ENCODE peak calls at places on chromosomes 7 and 10, in four cellular contexts. D is HepG2, N is HCT116, L is K562. U is an unnamed sample.

GRCh38 chr10:120571256-120571655 is 114.2 kb downstream of the PLPP4 start:
- DNase-seq in D (no peak), N (no peak), L (no peak), U (no peak)

GRCh38 chr10:15744217-15744865 is 24.6 kb upstream of the ITGA8 start:
- DNase-seq in D (peak), N (peak), L (peak), U (peak)

GRCh38 chr7:22604246-22604645 is 104.3 kb upstream of the STEAP1B start:
- DNase-seq in D (no peak), N (no peak), L (no peak), U (no peak)

GRCh38 chr10:59079386-59080226 is 96.8 kb upstream of the PHYHIPL start:
- DNase-seq in D (peak), N (peak), L (no peak), U (no peak)

GRCh38 chr10:77490915-77491314 is 146.7 kb downstream of the KCNMA1 start:
- DNase-seq in D (no peak), N (no peak), L (no peak), U (no peak)

GRCh38 chr7:149868638-149869290 is 5.0 kb upstream of the ATP6V0E2 start:
- DNase-seq in D (no peak), N (no peak), L (no peak), U (no peak)

GRCh38 chr10:52623761-52624160 is 148.8 kb downstream of the MBL2 start:
- DNase-seq in D (no peak), N (no peak), L (no peak), U (no peak)

GRCh38 chr10:78934499-78934898 is 134.3 kb upstream of the ZMIZ1 start:
- DNase-seq in D (no peak), N (no peak), L (no peak), U (no peak)

GRCh38 chr7:39741942-39742623 is 118.7 kb downstream of the RALA start:
- DNase-seq in D (no peak), N (no peak), L (peak), U (no peak)

GRCh38 chr7:143042159-143042820 is 9.9 kb upstream of the OR6V1 start:
- DNase-seq in D (peak), N (no peak), L (no peak), U (no peak)

GRCh38 chr10:15201589-15202300 is 33.3 kb upstream of the NMT2 start:
- DNase-seq in D (no peak), N (peak), L (no peak), U (no peak)

GRCh38 chr10:3486346-3487065 is 298.5 kb downstream of the KLF6 start:
- DNase-seq in D (peak), N (peak), L (no peak), U (no peak)

GRCh38 chr10:83432296-83433045 is 706.8 kb upstream of the GHITM start:
- DNase-seq in D (no peak), N (no peak), L (no peak), U (no peak)

GRCh38 chr7:149875396-149875795 is 1.6 kb downstream of the ATP6V0E2 start:
- DNase-seq in D (no peak), N (no peak), L (no peak), U (no peak)

GRCh38 chr7:121452400-121452799 is 56.3 kb upstream of the FAM3C start:
- DNase-seq in D (no peak), N (no peak), L (no peak), U (no peak)

GRCh38 chr10:6755891-6756460 is 175.9 kb upstream of the PRKCQ start:
- DNase-seq in D (no peak), N (no peak), L (no peak), U (no peak)

GRCh38 chr7:20114463-20114862 is 102.7 kb downstream of the MACC1 start:
- DNase-seq in D (no peak), N (no peak), L (no peak), U (no peak)

GRCh38 chr10:79628083-79628482 is 17.3 kb downstream of the SFTPA1 start:
- DNase-seq in D (no peak), N (no peak), L (no peak), U (no peak)

GRCh38 chr10:17216901-17217395 is 11.1 kb upstream of the VIM start:
- DNase-seq in D (no peak), N (no peak), L (no peak), U (no peak)

GRCh38 chr10:119269737-119270136 is 62.4 kb downstream of the GRK5 start:
- DNase-seq in D (no peak), N (no peak), L (no peak), U (no peak)

GRCh38 chr10:75111367-75111905 is at the start of gene SAMD8:
- DNase-seq in D (peak), N (peak), L (peak), U (peak)
- TF ChIP-seq REST in D (no peak), N (no peak), L (no peak), U (no peak)

GRCh38 chr10:102410427-102411073 is 8.0 kb downstream of the PSD start:
- DNase-seq in D (no peak), N (no peak), L (peak), U (no peak)
- TF ChIP-seq TCF7L2 in D (no peak), N (no peak), L (no peak), U (no peak)

GRCh38 chr10:43045631-43046287 is 31.1 kb upstream of the RET start:
- DNase-seq in D (no peak), N (no peak), L (no peak), U (no peak)

GRCh38 chr10:43043342-43043772 is 33.5 kb upstream of the RET start:
- DNase-seq in D (no peak), N (no peak), L (no peak), U (no peak)

GRCh38 chr10:43043773-43044394 is 33.0 kb upstream of the RET start:
- DNase-seq in D (no peak), N (no peak), L (no peak), U (no peak)

GRCh38 chr10:43045246-43045621 is 31.6 kb upstream of the RET start:
- DNase-seq in D (no peak), N (no peak), L (no peak), U (no peak)

DNA sequence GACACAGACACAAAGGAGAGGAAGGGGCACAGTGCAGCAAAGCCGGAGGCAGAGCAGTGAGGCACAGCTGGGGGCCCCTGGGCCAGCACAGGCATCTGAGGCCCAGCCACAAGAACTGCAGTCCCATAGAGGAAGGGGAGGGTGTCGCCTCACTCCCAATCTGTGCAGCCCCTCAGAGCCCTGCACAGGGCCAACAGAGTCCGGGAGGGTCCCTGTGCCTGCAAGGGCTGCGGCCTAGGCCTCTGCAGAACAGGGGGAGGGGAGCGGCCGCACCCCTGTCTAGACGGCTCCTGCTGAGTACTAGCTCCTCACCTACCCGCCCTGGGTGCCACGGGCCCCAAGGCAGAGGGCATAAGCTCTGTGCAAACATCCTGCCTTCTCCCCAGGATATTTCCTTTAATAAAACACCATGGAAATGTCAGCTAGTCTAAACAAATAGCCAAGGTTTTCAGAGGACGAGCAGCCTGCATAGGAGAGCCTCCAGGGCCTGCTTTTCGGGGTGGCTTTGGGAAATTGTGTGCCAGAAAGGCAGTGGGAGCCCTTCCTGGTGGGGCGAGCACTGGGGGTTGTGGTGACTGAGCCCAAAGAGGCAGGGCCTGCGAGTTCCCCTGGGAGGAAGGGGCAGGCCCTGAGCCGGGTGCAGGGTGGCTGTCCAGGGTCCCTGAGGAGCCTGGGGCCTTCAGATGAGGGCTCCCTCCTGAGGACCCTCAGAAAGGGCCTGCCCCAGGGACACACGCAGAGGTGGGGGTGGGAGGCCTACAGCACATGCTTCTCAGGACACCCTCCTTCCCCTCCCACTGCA is 32.2 kb upstream of the RET start:
- DNase-seq in D (no peak), N (no peak), L (no peak), U (no peak)
- TF ChIP-seq REST in D (no peak), N (no peak), L (no peak), U (peak)

DNA sequence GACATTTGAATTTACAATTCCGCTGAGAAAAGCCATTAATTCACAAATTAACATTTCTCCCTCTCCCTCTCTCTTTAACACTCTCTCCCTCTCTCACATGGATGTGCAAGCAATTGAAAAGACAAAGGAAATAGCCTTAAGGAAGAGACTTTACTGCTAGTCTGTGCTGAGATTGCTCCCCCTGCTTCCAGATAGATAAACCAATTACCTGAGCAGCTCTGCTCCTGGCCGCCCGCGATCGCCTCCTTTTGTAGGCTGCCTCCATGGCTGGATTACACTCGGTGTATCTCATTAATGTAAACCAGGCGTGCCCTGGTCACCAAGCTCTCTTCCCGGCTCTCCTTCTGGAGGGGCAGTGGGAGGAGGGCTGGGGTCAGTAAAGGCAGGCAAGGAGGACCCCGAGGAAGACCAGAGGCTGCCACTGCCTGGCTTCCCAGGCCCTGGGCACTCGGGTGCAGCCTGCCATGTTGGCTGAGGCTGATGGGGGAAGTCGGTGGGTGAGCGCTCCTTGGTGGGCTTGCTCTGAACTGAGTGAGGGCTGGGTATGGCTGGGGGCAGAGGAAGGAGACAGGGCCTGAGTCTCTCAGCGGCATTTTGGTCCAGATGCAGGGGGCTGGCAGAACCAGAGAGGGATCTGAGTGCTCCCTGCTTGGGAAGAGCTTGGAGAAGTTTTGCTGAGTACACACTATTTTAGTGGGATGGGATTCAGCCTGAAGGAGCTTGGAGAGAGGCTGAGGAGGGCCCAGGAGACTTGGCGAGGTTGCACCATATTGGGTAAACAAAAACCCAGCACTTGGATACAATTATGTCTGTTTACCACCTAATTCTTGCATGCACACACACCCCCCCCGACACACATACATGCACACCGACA is 42.9 kb downstream of the PAX2 start:
- DNase-seq in D (no peak), N (no peak), L (no peak), U (no peak)
- TF ChIP-seq TCF7L2 in D (no peak), N (no peak), L (no peak), U (no peak)